ENCODE peak calls at places on chromosomes 16 and 17, in five cellular contexts. S is Karpas-422; C is ovary; H is GM19239; G is stimulated activated CD4-positive, alpha-beta T cell treated with anti-CD3 and anti-CD28 coated beads, Interleukin-1b, Interleukin-23, amount 100 ng/mL, for 4 hours. X is an unnamed sample.

GRCh38 chr16:78896280-78896679 is 704.3 kb downstream of the MAF start:
- DNase-seq in S (no peak), C (no peak), H (no peak), G (no peak), X (no peak)

GRCh38 chr17:75159196-75160031 is 5.1 kb upstream of the JPT1 start:
- DNase-seq in S (no peak), C (no peak), H (no peak), G (no peak), X (no peak)

GRCh38 chr16:86257546-86257945 is 252.8 kb upstream of the FOXF1 start:
- DNase-seq in S (no peak), C (no peak), H (no peak), G (no peak), X (no peak)

GRCh38 chr16:57509231-57509923 is 23.1 kb upstream of the DOK4 start:
- DNase-seq in S (no peak), C (no peak), H (no peak), G (no peak), X (no peak)

GRCh38 chr16:642189-643049 is 791 bp downstream of the MCRIP2 start:
- DNase-seq in S (peak), C (peak), H (peak), G (peak), X (no peak)

GRCh38 chr17:2797632-2798031 is 1.4 kb downstream of the RAP1GAP2 start:
- DNase-seq in S (no peak), C (no peak), H (no peak), G (no peak), X (no peak)

GRCh38 chr17:68497885-68498319 is 14.3 kb upstream of the PRKAR1A start:
- DNase-seq in S (peak), C (no peak), H (peak), G (no peak), X (no peak)

GRCh38 chr16:27781981-27782880 is 232.3 kb downstream of the KATNIP start:
- DNase-seq in S (no peak), C (no peak), H (no peak), G (no peak), X (no peak)

X was measured in anterior cingulate cortex.